ENCODE peak calls at places on chromosomes 2 and 18, in five cellular contexts. One of them, this sample, is unnamed.

GRCh38 chr2:8488001-8488738 is 193.7 kb upstream of the ID2 start:
- DNase-seq in stomach: no peak
- DNase-seq in IMR-90: no peak
- DNase-seq in endothelial cell: no peak
- DNase-seq in fibroblast of lung: no peak
- DNase-seq in this sample: peak; percentile 34

GRCh38 chr2:1081411-1082225 is 131.0 kb downstream of the SNTG2 start:
- DNase-seq in endothelial cell: no peak
- DNase-seq in IMR-90: peak; percentile 28
- DNase-seq in stomach: peak; percentile 43
- DNase-seq in fibroblast of lung: peak; percentile 54
- DNase-seq in this sample: no peak

GRCh38 chr2:107001964-107002696 is 116.2 kb upstream of the ST6GAL2 start:
- DNase-seq in stomach: no peak
- DNase-seq in fibroblast of lung: peak; percentile 62
- DNase-seq in IMR-90: peak; percentile 61
- DNase-seq in endothelial cell: no peak
- DNase-seq in this sample: no peak

GRCh38 chr2:138708682-138709241 is 71.4 kb downstream of the NXPH2 start:
- DNase-seq in endothelial cell: no peak
- DNase-seq in fibroblast of lung: peak; percentile 78
- DNase-seq in IMR-90: peak; percentile 34
- DNase-seq in stomach: no peak
- DNase-seq in this sample: no peak

GRCh38 chr2:146465460-146465859 is 1379.4 kb upstream of the ACVR2A start:
- DNase-seq in stomach: no peak
- DNase-seq in IMR-90: no peak
- DNase-seq in endothelial cell: no peak
- DNase-seq in fibroblast of lung: no peak
- DNase-seq in this sample: no peak

GRCh38 chr2:9287400-9288059 is 80.9 kb downstream of the ASAP2 start:
- DNase-seq in fibroblast of lung: peak; percentile 95
- DNase-seq in IMR-90: peak; percentile 99
- DNase-seq in stomach: no peak
- DNase-seq in endothelial cell: no peak
- DNase-seq in this sample: no peak

GRCh38 chr2:2898744-2899143 is 478.9 kb downstream of the EIPR1 start:
- DNase-seq in IMR-90: no peak
- DNase-seq in stomach: no peak
- DNase-seq in endothelial cell: no peak
- DNase-seq in fibroblast of lung: no peak
- DNase-seq in this sample: no peak

GRCh38 chr2:15863089-15863488 is 77.3 kb upstream of the MYCN start:
- DNase-seq in stomach: no peak
- DNase-seq in endothelial cell: no peak
- DNase-seq in fibroblast of lung: no peak
- DNase-seq in IMR-90: no peak
- DNase-seq in this sample: no peak

GRCh38 chr2:46422717-46423394 is 56.5 kb upstream of the TMEM247 start:
- DNase-seq in fibroblast of lung: peak; percentile 73
- DNase-seq in stomach: no peak
- DNase-seq in IMR-90: no peak
- DNase-seq in endothelial cell: no peak
- DNase-seq in this sample: no peak

GRCh38 chr2:211396815-211397214 is 840.4 kb downstream of the CPS1 start:
- DNase-seq in fibroblast of lung: no peak
- DNase-seq in endothelial cell: no peak
- DNase-seq in IMR-90: no peak
- DNase-seq in stomach: no peak
- DNase-seq in this sample: no peak

DNA sequence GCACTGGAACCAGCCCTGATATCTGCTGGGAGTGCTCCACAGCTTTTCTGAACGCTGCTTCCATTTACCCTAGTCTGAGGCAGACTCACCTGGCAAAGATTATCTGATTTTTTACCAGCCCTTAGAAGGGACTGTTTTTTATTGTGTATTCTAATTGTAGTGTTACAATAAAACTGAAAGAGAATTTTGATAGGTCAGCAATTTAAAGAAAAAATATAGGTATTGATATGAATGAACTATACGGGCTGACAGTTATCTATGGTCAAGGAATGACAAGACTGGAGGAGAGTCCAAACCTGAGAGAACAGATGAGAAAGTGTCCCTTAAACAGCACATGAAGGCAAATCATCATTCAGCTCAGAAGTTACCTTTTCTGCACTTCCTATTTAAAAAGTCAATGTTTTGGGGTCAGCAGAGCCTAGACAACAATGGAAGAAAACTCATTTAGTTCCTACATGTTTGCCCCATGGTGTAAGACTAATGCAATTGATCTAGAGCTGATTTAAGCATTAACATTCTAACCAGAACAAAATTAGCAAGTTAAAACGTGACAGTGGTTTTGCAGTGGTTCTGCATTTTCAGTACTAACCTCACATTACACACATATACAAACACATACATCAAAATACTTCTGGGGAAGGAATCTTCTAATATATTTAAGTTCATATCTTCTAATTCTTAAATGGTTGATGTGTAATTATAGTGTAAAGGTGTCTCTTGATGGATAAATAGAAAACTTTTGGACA is 500.9 kb downstream of the TGIF1 start:
- DNase-seq in fibroblast of lung: no peak
- DNase-seq in endothelial cell: no peak
- DNase-seq in IMR-90: no peak
- DNase-seq in stomach: no peak
- DNase-seq in this sample: no peak
- TF ChIP-seq CTCF in fibroblast of lung: no peak
- TF ChIP-seq CTCF in endothelial cell: no peak
- TF ChIP-seq CTCF in IMR-90: no peak
- TF ChIP-seq CTCF in stomach: no peak
- TF ChIP-seq CTCF in this sample: no peak

DNA sequence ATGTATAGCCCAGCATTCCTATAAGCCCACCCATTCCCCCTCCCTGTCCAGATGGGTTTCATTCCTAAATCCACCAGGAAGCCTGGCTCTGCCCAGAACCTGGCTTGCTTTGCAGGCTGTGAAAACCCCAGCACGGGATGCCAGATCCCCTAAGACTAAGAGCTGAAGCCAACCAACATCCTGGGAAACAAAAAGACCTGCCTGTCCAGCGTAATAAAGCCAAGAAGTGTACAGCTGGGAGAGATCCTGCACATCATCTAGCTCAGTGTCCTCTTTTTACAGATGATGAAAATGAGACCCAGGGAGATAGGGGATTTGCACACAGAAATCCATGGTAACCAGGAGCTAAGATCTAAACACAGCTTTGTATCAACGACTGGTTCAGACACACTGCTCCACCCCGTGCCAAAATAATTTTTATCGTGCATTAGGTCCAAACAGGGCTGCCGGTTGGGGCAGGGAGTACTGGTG is 3.0 kb downstream of the RND3 start:
- DNase-seq in stomach: no peak
- DNase-seq in endothelial cell: no peak
- DNase-seq in IMR-90: peak; percentile 42
- DNase-seq in fibroblast of lung: peak; percentile 44
- DNase-seq in this sample: no peak
- TF ChIP-seq CTCF in stomach: no peak
- TF ChIP-seq CTCF in endothelial cell: no peak
- TF ChIP-seq CTCF in IMR-90: no peak
- TF ChIP-seq CTCF in fibroblast of lung: no peak
- TF ChIP-seq CTCF in this sample: no peak

GRCh38 chr2:131682122-131682944 is 154.6 kb downstream of the CCDC74A start:
- DNase-seq in IMR-90: peak; percentile 84
- DNase-seq in fibroblast of lung: peak; percentile 89
- DNase-seq in stomach: peak; percentile 74
- DNase-seq in endothelial cell: peak; percentile 65
- DNase-seq in this sample: peak; percentile 59
- TF ChIP-seq CTCF in IMR-90: peak; percentile 23
- TF ChIP-seq CTCF in fibroblast of lung: peak; percentile 35
- TF ChIP-seq CTCF in stomach: no peak
- TF ChIP-seq CTCF in endothelial cell: no peak
- TF ChIP-seq CTCF in this sample: no peak

GRCh38 chr2:215003001-215003400 is 135.4 kb downstream of the ABCA12 start:
- DNase-seq in stomach: no peak
- DNase-seq in IMR-90: peak; percentile 1
- DNase-seq in fibroblast of lung: peak; percentile 41
- DNase-seq in endothelial cell: no peak
- DNase-seq in this sample: no peak

DNA sequence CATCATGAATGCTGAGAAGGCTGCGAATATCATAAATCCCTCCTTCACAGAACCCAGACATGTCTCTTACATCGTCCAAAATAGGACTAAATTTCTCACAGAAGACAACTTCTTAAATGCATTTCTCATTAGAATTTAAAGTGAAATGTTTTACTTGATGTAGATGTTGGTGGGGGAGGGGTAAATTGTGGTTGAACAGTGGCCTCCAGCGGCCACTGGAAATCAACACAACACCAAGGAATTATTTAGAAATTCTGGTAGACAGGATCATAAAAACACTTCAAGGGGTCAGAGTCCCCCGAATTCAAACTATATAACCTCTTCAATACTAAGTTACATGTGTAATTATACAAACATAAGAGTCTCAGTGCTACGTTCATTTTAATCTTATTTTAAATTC is 135.9 kb downstream of the ABCA12 start:
- DNase-seq in IMR-90: peak; percentile 46
- DNase-seq in endothelial cell: peak; percentile 18
- DNase-seq in fibroblast of lung: peak; percentile 67
- DNase-seq in stomach: no peak
- DNase-seq in this sample: no peak
- TF ChIP-seq CTCF in IMR-90: peak; percentile 62
- TF ChIP-seq CTCF in endothelial cell: peak; percentile 58
- TF ChIP-seq CTCF in fibroblast of lung: peak; percentile 63
- TF ChIP-seq CTCF in stomach: peak; percentile 25
- TF ChIP-seq CTCF in this sample: no peak

GRCh38 chr2:226427538-226428307 is 371.9 kb downstream of the IRS1 start:
- DNase-seq in endothelial cell: no peak
- DNase-seq in IMR-90: peak; percentile 97
- DNase-seq in stomach: no peak
- DNase-seq in fibroblast of lung: peak; percentile 87
- DNase-seq in this sample: no peak
- TF ChIP-seq CTCF in endothelial cell: no peak
- TF ChIP-seq CTCF in IMR-90: peak; percentile 20
- TF ChIP-seq CTCF in stomach: no peak
- TF ChIP-seq CTCF in fibroblast of lung: peak; percentile 9
- TF ChIP-seq CTCF in this sample: no peak

GRCh38 chr2:205439621-205440020 is 242.7 kb upstream of the NRP2 start:
- DNase-seq in endothelial cell: no peak
- DNase-seq in IMR-90: no peak
- DNase-seq in fibroblast of lung: no peak
- DNase-seq in stomach: no peak
- DNase-seq in this sample: no peak
- TF ChIP-seq CTCF in endothelial cell: no peak
- TF ChIP-seq CTCF in IMR-90: no peak
- TF ChIP-seq CTCF in fibroblast of lung: no peak
- TF ChIP-seq CTCF in stomach: no peak
- TF ChIP-seq CTCF in this sample: no peak

DNA sequence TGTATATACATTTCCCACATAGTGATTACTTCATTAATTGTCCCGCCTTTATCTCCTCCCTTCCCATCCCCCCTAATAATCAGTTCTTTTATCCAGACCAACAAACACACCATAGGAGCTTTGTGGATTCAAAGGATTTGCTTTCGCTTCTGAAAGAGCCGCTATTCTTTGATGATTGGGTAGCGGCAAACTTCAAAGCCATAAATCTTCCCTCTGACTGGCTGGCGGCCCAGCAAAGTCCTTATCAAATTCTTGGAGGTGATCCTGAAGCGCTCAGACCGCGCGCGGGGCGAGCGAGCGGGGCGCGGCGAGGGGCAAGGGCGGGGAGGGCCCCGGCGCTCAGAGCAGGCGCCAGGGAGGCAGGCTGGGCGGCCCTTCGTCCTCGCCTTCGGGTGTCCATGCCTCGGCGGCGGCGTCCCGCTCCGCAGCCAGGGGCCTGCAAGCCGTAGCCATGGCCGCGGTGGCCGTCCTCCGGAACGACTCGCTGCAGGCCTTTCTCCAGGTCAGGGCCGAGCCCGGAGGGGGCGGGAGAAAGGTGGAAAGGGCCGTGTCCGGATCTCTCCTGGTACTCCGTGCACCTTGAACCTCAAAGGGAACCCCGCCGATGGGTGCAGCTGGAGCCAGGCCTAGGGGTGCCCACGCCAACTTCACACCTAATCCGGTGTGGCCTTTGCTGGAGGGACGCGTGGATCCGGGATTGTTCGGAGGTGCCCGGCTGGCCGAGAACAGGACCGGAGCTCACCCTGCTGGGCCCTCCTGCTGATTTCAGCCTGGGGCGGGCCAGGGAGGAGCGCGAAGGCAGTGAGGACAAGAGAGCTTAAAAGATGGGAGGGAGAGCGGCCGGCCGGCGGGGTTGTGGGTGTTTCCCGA is at the start of gene SP5:
- DNase-seq in endothelial cell: peak; percentile 59
- DNase-seq in fibroblast of lung: peak; percentile 44
- DNase-seq in stomach: peak; percentile 86
- DNase-seq in IMR-90: peak; percentile 29
- DNase-seq in this sample: peak; percentile 15
- TF ChIP-seq CTCF in endothelial cell: no peak
- TF ChIP-seq CTCF in fibroblast of lung: no peak
- TF ChIP-seq CTCF in stomach: no peak
- TF ChIP-seq CTCF in IMR-90: no peak
- TF ChIP-seq CTCF in this sample: no peak

DNA sequence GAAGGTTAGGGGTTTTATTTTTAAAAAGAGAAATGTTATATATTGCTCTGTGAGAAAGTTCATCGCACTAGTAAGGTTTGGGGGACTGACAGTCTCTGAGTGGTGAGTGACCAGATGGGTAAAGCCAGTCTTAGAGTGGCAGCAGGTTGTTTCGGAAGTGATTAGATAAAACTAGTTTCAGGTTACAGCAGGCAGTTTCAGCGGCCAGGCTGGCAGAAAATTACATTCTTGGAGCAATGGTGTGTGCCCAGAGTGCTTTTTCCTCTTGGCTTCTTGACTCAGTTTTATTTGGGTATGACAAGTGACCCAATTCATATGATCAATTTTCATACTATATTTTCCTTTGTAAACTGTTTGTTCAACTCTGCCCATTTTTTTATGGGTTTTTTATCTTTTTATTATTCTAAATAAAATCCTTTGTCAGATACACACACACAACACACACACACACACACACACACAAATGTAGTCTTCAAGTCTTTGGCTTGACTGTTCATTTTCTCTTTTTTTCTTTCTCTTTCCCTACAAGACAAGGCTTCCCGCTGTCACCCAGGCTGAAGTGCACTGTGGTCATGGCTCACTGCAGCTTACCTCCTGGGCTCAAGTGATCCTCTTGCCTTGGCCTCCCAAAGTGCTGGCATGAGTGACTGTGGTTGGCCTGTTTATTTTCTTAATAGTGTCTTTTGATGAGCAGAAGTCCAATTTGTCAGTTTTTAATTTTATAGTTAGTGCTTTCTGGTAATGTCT is 30.9 kb downstream of the RALBP1 start:
- DNase-seq in fibroblast of lung: no peak
- DNase-seq in stomach: peak; percentile 56
- DNase-seq in IMR-90: peak; percentile 16
- DNase-seq in endothelial cell: no peak
- DNase-seq in this sample: no peak
- TF ChIP-seq CTCF in fibroblast of lung: no peak
- TF ChIP-seq CTCF in stomach: no peak
- TF ChIP-seq CTCF in IMR-90: no peak
- TF ChIP-seq CTCF in endothelial cell: no peak
- TF ChIP-seq CTCF in this sample: no peak

GRCh38 chr18:79964330-79965118 is at the start of gene HSBP1L1:
- DNase-seq in endothelial cell: peak; percentile 60
- DNase-seq in stomach: peak; percentile 87
- DNase-seq in fibroblast of lung: peak; percentile 26
- DNase-seq in IMR-90: no peak
- DNase-seq in this sample: peak; percentile 56
- TF ChIP-seq CTCF in endothelial cell: no peak
- TF ChIP-seq CTCF in stomach: peak; percentile 14
- TF ChIP-seq CTCF in fibroblast of lung: no peak
- TF ChIP-seq CTCF in IMR-90: peak; percentile 32
- TF ChIP-seq CTCF in this sample: no peak